ENCODE peak calls at places on chromosome 6, in seven cellular contexts. C is cardiac muscle cell, B is A549, T is foreskin keratinocyte, O is adrenal gland, Q is DND-41, S is uterus. Z is an unnamed sample. For H3K4me1, the result is how much of the 10 kb centered on the place peaks cover.

GRCh38 chr6:158711264-158711663 is 61.4 kb downstream of the SYTL3 start:
- DNase-seq in S (no peak), C (peak), O (no peak), T (no peak), Q (no peak), B (no peak), Z (no peak)

GRCh38 chr6:122207794-122208193 is 191.7 kb upstream of the HSF2 start:
- DNase-seq in O (no peak), T (no peak), B (no peak), C (no peak), S (no peak), Q (no peak), Z (peak)

GRCh38 chr6:79385893-79386292 is 151.3 kb downstream of the LCA5 start:
- DNase-seq in S (no peak), Q (no peak), T (no peak), O (no peak), B (no peak), C (peak), Z (no peak)

GRCh38 chr6:89999154-89999553 is 104.9 kb downstream of the GJA10 start:
- DNase-seq in C (peak), T (peak), Q (no peak), B (no peak), O (peak), S (peak), Z (no peak)

GRCh38 chr6:3019749-3020320 is 20.1 kb downstream of the NQO2 start:
- DNase-seq in B (no peak), S (no peak), T (no peak), O (no peak), Q (no peak), C (no peak), Z (peak)

GRCh38 chr6:168123165-168123911 is 44.3 kb upstream of the FRMD1 start:
- DNase-seq in C (no peak), Q (no peak), T (no peak), B (no peak), S (peak), O (no peak), Z (peak)

GRCh38 chr6:33815854-33816253 is 12.1 kb upstream of the MLN start:
- DNase-seq in O (no peak), Q (peak), S (no peak), C (peak), B (no peak), T (no peak), Z (peak)

GRCh38 chr6:133707456-133707855 is 181.5 kb upstream of the TCF21 start:
- DNase-seq in C (peak), B (no peak), T (no peak), O (no peak), Q (peak), S (no peak), Z (peak)

GRCh38 chr6:6556162-6556737 is 32.3 kb upstream of the LY86 start:
- DNase-seq in T (no peak), O (no peak), Q (no peak), C (peak), B (no peak), S (no peak), Z (peak)

GRCh38 chr6:2992330-2992979 is 7.2 kb upstream of the NQO2 start:
- DNase-seq in T (no peak), C (no peak), Q (no peak), S (no peak), B (no peak), O (no peak), Z (peak)

GRCh38 chr6:38495511-38495910 is 144.2 kb downstream of the BTBD9 start:
- DNase-seq in S (no peak), B (no peak), C (no peak), Q (no peak), O (no peak), T (no peak), Z (no peak)

GRCh38 chr6:1423578-1423977 is 34.2 kb downstream of the FOXF2 start:
- DNase-seq in C (no peak), B (no peak), Q (no peak), O (no peak), T (no peak), S (no peak), Z (no peak)

GRCh38 chr6:34305982-34306702 is 57.3 kb upstream of the SMIM29 start:
- DNase-seq in S (peak), Q (no peak), C (peak), T (no peak), O (no peak), B (no peak), Z (no peak)

GRCh38 chr6:15539722-15540270 is 123.0 kb downstream of the DTNBP1 start:
- DNase-seq in C (peak), T (no peak), B (no peak), S (no peak), Q (no peak), O (no peak), Z (no peak)

GRCh38 chr6:290111-290932 is 2.0 kb upstream of the DUSP22 start:
- DNase-seq in C (no peak), B (no peak), T (no peak), S (no peak), Q (no peak), O (no peak), Z (peak)

GRCh38 chr6:5260111-5260620 is 584 bp downstream of the LYRM4 start:
- DNase-seq in B (peak), Q (peak), O (peak), C (peak), S (no peak), T (peak), Z (peak)

GRCh38 chr6:32852844-32853540 is 512 bp downstream of the TAP1 start:
- DNase-seq in O (peak), S (peak), Q (peak), C (peak), T (no peak), B (peak), Z (peak)

GRCh38 chr6:84065718-84066290 is 32.2 kb downstream of the MRAP2 start:
- DNase-seq in S (no peak), C (peak), B (no peak), T (peak), Q (no peak), O (no peak), Z (peak)

GRCh38 chr6:108559884-108560462 is 744 bp upstream of the FOXO3 start:
- DNase-seq in O (peak), B (peak), S (peak), T (peak), Q (no peak), C (peak), Z (peak)

GRCh38 chr6:158789115-158789917 is 29.9 kb downstream of the EZR start:
- DNase-seq in O (no peak), T (no peak), C (no peak), S (no peak), B (no peak), Q (peak), Z (no peak)

GRCh38 chr6:134531611-134532010 is 213.7 kb upstream of the SGK1 start:
- DNase-seq in B (no peak), O (no peak), S (no peak), C (no peak), T (no peak), Q (no peak), Z (no peak)

GRCh38 chr6:71444222-71444621 is 155.6 kb downstream of the OGFRL1 start:
- DNase-seq in B (peak), O (no peak), Q (no peak), C (peak), T (no peak), S (no peak), Z (no peak)

GRCh38 chr6:44294832-44295791 is 18.0 kb downstream of the AARS2 start:
- DNase-seq in O (no peak), B (no peak), S (no peak), Q (no peak), T (no peak), C (no peak), Z (peak)

GRCh38 chr6:159110013-159110412 is 59.2 kb upstream of the FNDC1 start:
- DNase-seq in T (no peak), O (peak), C (peak), B (peak), Q (peak), S (no peak), Z (peak)

GRCh38 chr6:34468378-34468892 is 2.6 kb downstream of the PACSIN1 start:
- DNase-seq in B (no peak), Q (no peak), T (no peak), O (no peak), S (no peak), C (no peak), Z (no peak)

GRCh38 chr6:42045538-42046460 is 4.5 kb upstream of the TAF8 start:
- DNase-seq in T (peak), Q (peak), O (peak), B (peak), C (peak), S (peak), Z (peak)

GRCh38 chr6:11085758-11086435 is 7.7 kb upstream of the SMIM13 start:
- DNase-seq in C (peak), Q (no peak), T (no peak), O (no peak), B (no peak), S (no peak), Z (peak)

GRCh38 chr6:29631209-29631810 is 1.7 kb downstream of the GABBR1 start:
- DNase-seq in O (no peak), C (peak), B (no peak), Q (no peak), T (no peak), S (no peak), Z (peak)

GRCh38 chr6:66896415-66896814 is 1189.4 kb upstream of the EYS start:
- DNase-seq in O (no peak), T (peak), B (no peak), S (no peak), Q (no peak), C (no peak), Z (no peak)

GRCh38 chr6:125314019-125314581 is 12.3 kb upstream of the HDDC2 start:
- DNase-seq in Q (peak), S (peak), T (no peak), B (peak), O (peak), C (peak), Z (no peak)

GRCh38 chr6:30061766-30062458 is 847 bp downstream of the POLR1H start:
- DNase-seq in T (no peak), Q (peak), S (no peak), C (peak), B (no peak), O (peak), Z (peak)

GRCh38 chr6:158819213-158819976 is at the start of gene EZR:
- DNase-seq in O (peak), Q (peak), S (peak), T (no peak), B (peak), C (peak), Z (peak)

DNA sequence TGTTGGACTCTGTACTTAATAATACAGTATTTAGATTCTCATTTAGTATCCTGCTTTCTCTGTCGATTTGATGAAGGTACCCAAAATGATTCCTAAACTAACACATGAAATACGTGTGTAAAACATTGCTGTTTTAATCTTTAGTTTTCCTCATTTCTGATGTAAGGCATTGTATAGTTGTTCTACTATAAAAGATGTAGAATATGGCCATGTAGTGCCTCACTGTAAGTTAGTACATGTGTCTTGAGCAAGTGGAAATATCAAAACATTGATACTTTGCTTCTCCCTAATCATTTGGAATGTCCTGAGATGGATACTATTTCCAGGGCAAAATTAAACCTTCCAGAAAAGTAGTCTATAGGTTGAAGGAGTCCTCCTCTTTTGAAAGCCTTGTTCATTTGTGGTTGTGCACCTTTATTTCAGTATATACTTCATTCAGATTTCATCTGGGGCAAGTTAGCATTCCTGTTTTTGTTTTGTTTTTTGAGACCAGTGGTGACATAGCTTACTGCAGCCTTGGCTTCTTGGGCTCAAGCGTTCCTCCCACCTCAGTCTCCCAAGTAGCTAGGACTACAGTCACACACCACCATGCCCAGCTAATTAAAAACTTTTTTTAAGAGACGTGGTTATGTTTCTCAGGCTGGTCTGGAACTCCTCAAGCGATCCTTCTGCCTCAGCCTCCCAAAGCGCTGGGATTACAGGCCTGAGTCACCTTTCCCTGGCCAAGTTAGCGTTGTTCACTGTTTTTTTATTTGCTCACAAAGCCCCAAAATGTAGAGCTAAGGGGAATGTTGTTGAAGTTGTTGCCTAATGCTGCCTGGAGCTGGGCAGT is 11.6 kb downstream of the SRSF3 start:
- DNase-seq in T (no peak), B (no peak), S (no peak), Q (no peak), O (no peak), C (peak), Z (peak)
- TF ChIP-seq CTCF in T (no peak), B (no peak), S (no peak), Q (no peak), O (no peak), C (peak), Z (peak)

GRCh38 chr6:118283759-118284158 is 264.3 kb upstream of the PLN start:
- DNase-seq in T (peak), S (peak), C (peak), B (peak), Q (peak), O (peak), Z (peak)
- H3K4me1 ChIP-seq in T (under half), S (under half), C (under half), B (under half), Q (under half), O (under half), Z (under half)

DNA sequence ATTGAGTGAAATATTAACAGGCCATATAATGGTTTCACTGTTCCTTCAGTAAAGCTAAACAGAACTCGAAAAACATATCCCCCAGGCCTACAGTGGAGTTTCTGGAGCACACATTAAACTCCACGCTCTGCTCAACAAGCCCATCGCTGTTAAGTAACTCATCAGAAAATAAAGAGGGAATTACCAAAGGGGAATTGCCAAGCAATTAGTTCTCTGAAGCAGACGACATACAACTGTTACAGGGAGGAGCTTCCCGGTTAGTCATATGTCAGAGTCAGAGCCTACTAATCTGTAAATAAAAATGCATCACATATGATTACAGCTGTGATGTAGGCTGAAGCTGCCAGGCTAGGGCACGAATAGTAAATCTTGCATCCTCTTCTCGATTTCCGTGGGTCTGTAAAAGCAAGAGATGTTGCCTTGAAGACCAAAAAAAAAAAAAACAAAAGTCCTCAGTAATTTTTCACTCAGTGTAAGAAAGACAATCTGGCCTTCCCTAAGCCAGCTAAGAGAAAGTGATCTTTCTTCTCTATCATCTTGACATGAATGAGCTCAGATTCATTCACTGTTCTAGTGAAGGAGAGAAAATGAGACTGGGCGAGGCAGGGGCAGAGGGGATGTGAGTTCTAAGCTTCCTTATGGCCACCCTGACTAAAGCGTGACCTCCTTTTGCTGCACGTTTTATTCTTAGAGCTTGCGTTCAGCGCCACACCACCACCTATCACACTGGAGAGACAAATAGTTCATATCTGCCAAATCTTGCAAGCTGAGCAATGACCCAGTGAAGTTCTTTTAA is 13.8 kb downstream of the ATXN1 start:
- DNase-seq in Q (no peak), T (peak), B (no peak), S (no peak), O (no peak), C (peak), Z (peak)
- H3K27ac ChIP-seq in Q (no peak), T (peak), B (no peak), S (peak), O (peak), C (no peak), Z (peak)

GRCh38 chr6:145267076-145267867 is 468.0 kb downstream of the EPM2A start:
- DNase-seq in T (no peak), Q (no peak), O (no peak), C (no peak), B (no peak), S (no peak), Z (no peak)
- TF ChIP-seq CTCF in T (no peak), Q (no peak), O (no peak), C (no peak), B (no peak), S (no peak), Z (no peak)

GRCh38 chr6:13411484-13411883 is 75.9 kb downstream of the GFOD1 start:
- DNase-seq in S (no peak), Q (no peak), T (no peak), C (no peak), B (no peak), O (no peak), Z (no peak)
- H3K4me1 ChIP-seq in S (under half), Q (under half), T (under half), C (under half), B (half or more), O (under half), Z (under half)

GRCh38 chr6:31558318-31558625 is 10.9 kb downstream of the NFKBIL1 start:
- DNase-seq in B (no peak), T (no peak), Q (no peak), C (no peak), S (no peak), O (no peak), Z (no peak)

GRCh38 chr6:31556312-31556711 is 8.9 kb downstream of the NFKBIL1 start:
- DNase-seq in C (no peak), B (no peak), T (no peak), Q (peak), O (no peak), S (no peak), Z (no peak)

GRCh38 chr6:31559606-31559957 is 12.2 kb downstream of the NFKBIL1 start:
- DNase-seq in S (no peak), Q (no peak), B (no peak), O (no peak), T (no peak), C (no peak), Z (peak)

GRCh38 chr6:31558631-31559500 is 11.5 kb downstream of the NFKBIL1 start:
- DNase-seq in Q (peak), B (no peak), T (no peak), S (no peak), C (peak), O (peak), Z (peak)

GRCh38 chr6:31557443-31558317 is 10.3 kb downstream of the NFKBIL1 start:
- DNase-seq in T (no peak), B (no peak), Q (no peak), C (no peak), O (no peak), S (no peak), Z (no peak)
- H3K27ac ChIP-seq in T (no peak), B (no peak), Q (no peak), C (no peak), O (peak), S (peak), Z (no peak)

DNA sequence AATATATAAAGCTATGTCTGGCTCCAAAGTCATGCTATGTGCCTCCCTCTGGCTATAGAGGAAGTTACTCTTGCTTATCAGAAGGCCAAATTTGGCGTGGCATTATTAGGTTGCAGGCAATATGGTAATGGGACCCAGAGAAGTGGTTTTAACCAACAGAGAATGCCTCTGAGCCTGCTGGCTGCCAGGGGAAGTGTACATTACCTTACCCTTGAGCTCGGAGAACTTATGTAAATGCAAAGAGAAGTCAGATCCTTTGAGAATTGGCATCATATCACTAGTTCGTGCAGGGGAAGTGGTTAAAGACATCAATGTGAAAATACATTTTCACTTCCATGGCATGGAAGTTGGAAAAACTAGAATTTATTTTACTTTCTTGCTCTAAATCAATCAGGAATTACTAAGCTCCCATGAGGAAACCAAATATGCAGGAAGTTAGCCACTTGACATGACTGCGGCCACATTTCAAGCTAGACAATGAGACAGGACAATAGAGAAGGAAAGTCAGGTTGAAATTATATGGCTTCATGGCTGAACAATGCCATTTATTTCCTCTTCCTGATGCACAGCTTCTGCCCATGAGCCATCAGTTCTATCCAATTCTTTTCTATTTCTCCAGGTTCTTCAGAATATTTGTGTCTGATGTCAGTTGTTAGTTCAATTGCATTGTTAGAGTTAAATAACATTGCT is 134.0 kb upstream of the PHACTR1 start:
- DNase-seq in S (no peak), B (no peak), T (no peak), O (no peak), Q (no peak), C (no peak), Z (no peak)
- TF ChIP-seq CTCF in S (no peak), B (no peak), T (no peak), O (no peak), Q (no peak), C (no peak), Z (no peak)

DNA sequence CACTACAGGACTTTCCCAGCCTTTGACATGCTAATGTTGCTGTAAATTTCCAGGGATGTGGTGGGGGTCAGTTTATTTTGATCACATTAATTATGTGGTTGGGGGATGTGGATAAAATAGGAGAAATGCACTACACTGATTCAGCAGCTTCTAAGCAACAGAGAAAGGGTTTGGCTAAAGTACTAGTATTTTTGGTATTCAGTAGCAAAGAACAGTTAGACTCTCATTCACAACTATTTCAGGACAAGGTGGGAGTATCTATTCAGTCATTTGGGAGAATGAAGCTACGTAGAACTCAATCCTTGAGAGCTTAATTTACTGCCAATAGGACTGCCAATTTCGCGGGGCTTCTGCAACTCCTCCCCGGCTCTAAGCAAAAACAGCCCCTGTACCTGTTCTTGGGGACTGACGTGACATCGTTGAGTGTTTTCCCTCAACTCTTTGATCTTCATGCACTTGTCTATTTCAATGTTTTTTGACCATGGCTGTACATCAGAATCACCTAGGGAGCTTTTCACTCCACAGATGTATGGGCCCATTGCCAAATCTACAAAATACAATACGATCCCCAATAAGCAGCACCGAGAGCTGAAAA is 94.8 kb upstream of the NHSL1 start:
- DNase-seq in O (no peak), Q (no peak), B (no peak), S (no peak), C (no peak), T (no peak), Z (no peak)
- H3K4me1 ChIP-seq in O (under half), Q (under half), B (under half), S (under half), C (under half), T (under half), Z (under half)